ENCODE peak calls at places on chromosome 2, in seven cellular contexts. Z is AG04449; A is ELR; T is body of pancreas; X is activated CD4-positive, alpha-beta T cell treated with anti-CD3 and anti-CD28 coated beads, Interleukin-2, amount 50 U/mL, for 1 hour; E is endodermal cell; L is non-pigmented ciliary epithelial cell. O is an unnamed sample.

GRCh38 chr2:157868993-157869392 is 7.1 kb downstream of the ACVR1 start:
- DNase-seq in Z (no peak), A (peak; percentile 50), T (no peak), X (no peak), E (no peak), L (no peak), O (peak; percentile 40)

GRCh38 chr2:235813398-235813797 is 319.6 kb downstream of the AGAP1 start:
- DNase-seq in Z (no peak), A (no peak), T (no peak), X (no peak), E (no peak), L (no peak), O (no peak)

GRCh38 chr2:27322301-27322765 is 564 bp downstream of the MPV17 start:
- DNase-seq in Z (no peak), A (peak; percentile 39), T (peak; percentile 35), X (no peak), E (no peak), L (no peak), O (peak; percentile 15)

GRCh38 chr2:172295677-172296076 is 131.7 kb upstream of the ITGA6 start:
- DNase-seq in Z (no peak), A (no peak), T (no peak), X (no peak), E (no peak), L (no peak), O (no peak)

GRCh38 chr2:238286551-238286950 is 1.9 kb downstream of the PER2 start:
- DNase-seq in Z (no peak), A (peak; percentile 62), T (peak; percentile 94), X (no peak), E (no peak), L (no peak), O (peak; percentile 88)

GRCh38 chr2:105634198-105634597 is 110.5 kb upstream of the NCK2 start:
- DNase-seq in Z (no peak), A (no peak), T (no peak), X (no peak), E (no peak), L (no peak), O (no peak)

GRCh38 chr2:218961229-218961628 is 1.8 kb downstream of the CDK5R2 start:
- DNase-seq in Z (no peak), A (no peak), T (no peak), X (no peak), E (no peak), L (no peak), O (no peak)

GRCh38 chr2:223602972-223603371 is 811 bp upstream of the SCG2 start:
- DNase-seq in Z (no peak), A (peak; percentile 36), T (no peak), X (no peak), E (no peak), L (no peak), O (no peak)

GRCh38 chr2:31401580-31401979 is 13.0 kb downstream of the XDH start:
- DNase-seq in Z (peak; percentile 94), A (peak; percentile 98), T (no peak), X (no peak), E (peak; percentile 60), L (peak; percentile 92), O (peak; percentile 100)